ENCODE peak calls at places on chromosomes 5 and 9, in four cellular contexts. One of them, this sample, is unnamed.

GRCh38 chr5:139439013-139439903 is at the start of gene DNAJC18:
- DNase-seq in HepG2: peak; percentile 81
- DNase-seq in SK-N-SH: peak; percentile 95
- DNase-seq in K562: peak; percentile 94
- DNase-seq in this sample: peak; percentile 53

GRCh38 chr9:110370316-110370715 is 32.7 kb upstream of the TXNDC8 start:
- DNase-seq in HepG2: no peak
- DNase-seq in SK-N-SH: no peak
- DNase-seq in K562: peak; percentile 47
- DNase-seq in this sample: no peak

GRCh38 chr5:14469485-14470377 is 111.9 kb upstream of the OTULINL start:
- DNase-seq in HepG2: no peak
- DNase-seq in SK-N-SH: peak; percentile 78
- DNase-seq in K562: no peak
- DNase-seq in this sample: no peak

GRCh38 chr9:31612336-31613030 is 772.0 kb upstream of the ACO1 start:
- DNase-seq in HepG2: no peak
- DNase-seq in SK-N-SH: no peak
- DNase-seq in K562: no peak
- DNase-seq in this sample: no peak

GRCh38 chr5:171580506-171581265 is 161.2 kb downstream of the FGF18 start:
- DNase-seq in HepG2: no peak
- DNase-seq in SK-N-SH: no peak
- DNase-seq in K562: no peak
- DNase-seq in this sample: no peak

GRCh38 chr5:147887925-147888324 is 9.4 kb downstream of the SCGB3A2 start:
- DNase-seq in HepG2: no peak
- DNase-seq in SK-N-SH: no peak
- DNase-seq in K562: no peak
- DNase-seq in this sample: no peak

GRCh38 chr5:56053363-56053762 is 58.6 kb upstream of the IL6ST start:
- DNase-seq in HepG2: no peak
- DNase-seq in SK-N-SH: no peak
- DNase-seq in K562: no peak
- DNase-seq in this sample: no peak

GRCh38 chr5:10400411-10400810 is 41.3 kb upstream of the ROPN1L start:
- DNase-seq in HepG2: no peak
- DNase-seq in SK-N-SH: no peak
- DNase-seq in K562: no peak
- DNase-seq in this sample: no peak

GRCh38 chr9:126646162-126646561 is 32.4 kb downstream of the LMX1B start:
- DNase-seq in HepG2: no peak
- DNase-seq in SK-N-SH: no peak
- DNase-seq in K562: no peak
- DNase-seq in this sample: no peak

GRCh38 chr5:165258188-165258855 is 1752.9 kb downstream of the MAT2B start:
- DNase-seq in HepG2: no peak
- DNase-seq in SK-N-SH: peak; percentile 49
- DNase-seq in K562: no peak
- DNase-seq in this sample: no peak

GRCh38 chr9:129278391-129279237 is 100.6 kb upstream of the IER5L start:
- DNase-seq in HepG2: no peak
- DNase-seq in SK-N-SH: no peak
- DNase-seq in K562: peak; percentile 34
- DNase-seq in this sample: no peak

GRCh38 chr5:72818866-72819534 is 2.5 kb downstream of the TNPO1 start:
- DNase-seq in HepG2: peak; percentile 53
- DNase-seq in SK-N-SH: peak; percentile 67
- DNase-seq in K562: peak; percentile 80
- DNase-seq in this sample: no peak

GRCh38 chr9:29830815-29831214 is 2257.5 kb upstream of the C9orf72 start:
- DNase-seq in HepG2: peak; percentile 43
- DNase-seq in SK-N-SH: peak; percentile 21
- DNase-seq in K562: no peak
- DNase-seq in this sample: no peak

GRCh38 chr5:124949862-124950261 is 203.4 kb upstream of the ZNF608 start:
- DNase-seq in HepG2: no peak
- DNase-seq in SK-N-SH: no peak
- DNase-seq in K562: no peak
- DNase-seq in this sample: no peak

GRCh38 chr5:5209510-5210286 is 69.6 kb downstream of the ADAMTS16 start:
- DNase-seq in HepG2: no peak
- DNase-seq in SK-N-SH: no peak
- DNase-seq in K562: no peak
- DNase-seq in this sample: no peak

GRCh38 chr9:109868722-109869121 is 88.7 kb downstream of the PALM2AKAP2 start:
- DNase-seq in HepG2: no peak
- DNase-seq in SK-N-SH: no peak
- DNase-seq in K562: no peak
- DNase-seq in this sample: no peak

GRCh38 chr9:113715086-113715485 is 161.0 kb upstream of the ZNF618 start:
- DNase-seq in HepG2: no peak
- DNase-seq in SK-N-SH: no peak
- DNase-seq in K562: no peak
- DNase-seq in this sample: no peak

GRCh38 chr5:143924311-143924710 is 112.3 kb downstream of the HMHB1 start:
- DNase-seq in HepG2: no peak
- DNase-seq in SK-N-SH: no peak
- DNase-seq in K562: no peak
- DNase-seq in this sample: no peak

GRCh38 chr5:118956727-118957126 is 31.6 kb downstream of the DTWD2 start:
- DNase-seq in HepG2: no peak
- DNase-seq in SK-N-SH: peak; percentile 34
- DNase-seq in K562: peak; percentile 11
- DNase-seq in this sample: no peak

GRCh38 chr9:98172604-98173003 is 19.8 kb downstream of the CORO2A start:
- DNase-seq in HepG2: peak; percentile 40
- DNase-seq in SK-N-SH: no peak
- DNase-seq in K562: no peak
- DNase-seq in this sample: no peak

GRCh38 chr5:39624268-39624886 is 199.6 kb upstream of the DAB2 start:
- DNase-seq in HepG2: peak; percentile 47
- DNase-seq in SK-N-SH: no peak
- DNase-seq in K562: no peak
- DNase-seq in this sample: peak; percentile 11

GRCh38 chr5:139906661-139907060 is 111.1 kb downstream of the PSD2 start:
- DNase-seq in HepG2: no peak
- DNase-seq in SK-N-SH: no peak
- DNase-seq in K562: no peak
- DNase-seq in this sample: no peak

GRCh38 chr5:143177263-143177994 is 226.1 kb downstream of the NR3C1 start:
- DNase-seq in HepG2: no peak
- DNase-seq in SK-N-SH: no peak
- DNase-seq in K562: no peak
- DNase-seq in this sample: no peak

GRCh38 chr5:25091917-25092316 is 447.1 kb upstream of the CDH10 start:
- DNase-seq in HepG2: no peak
- DNase-seq in SK-N-SH: no peak
- DNase-seq in K562: no peak
- DNase-seq in this sample: no peak

GRCh38 chr5:25099538-25099937 is 454.8 kb upstream of the CDH10 start:
- DNase-seq in HepG2: no peak
- DNase-seq in SK-N-SH: no peak
- DNase-seq in K562: no peak
- DNase-seq in this sample: no peak

GRCh38 chr5:25094219-25094618 is 449.4 kb upstream of the CDH10 start:
- DNase-seq in HepG2: no peak
- DNase-seq in SK-N-SH: no peak
- DNase-seq in K562: no peak
- DNase-seq in this sample: no peak

GRCh38 chr5:25090818-25091217 is 446.0 kb upstream of the CDH10 start:
- DNase-seq in HepG2: no peak
- DNase-seq in SK-N-SH: no peak
- DNase-seq in K562: no peak
- DNase-seq in this sample: no peak

DNA sequence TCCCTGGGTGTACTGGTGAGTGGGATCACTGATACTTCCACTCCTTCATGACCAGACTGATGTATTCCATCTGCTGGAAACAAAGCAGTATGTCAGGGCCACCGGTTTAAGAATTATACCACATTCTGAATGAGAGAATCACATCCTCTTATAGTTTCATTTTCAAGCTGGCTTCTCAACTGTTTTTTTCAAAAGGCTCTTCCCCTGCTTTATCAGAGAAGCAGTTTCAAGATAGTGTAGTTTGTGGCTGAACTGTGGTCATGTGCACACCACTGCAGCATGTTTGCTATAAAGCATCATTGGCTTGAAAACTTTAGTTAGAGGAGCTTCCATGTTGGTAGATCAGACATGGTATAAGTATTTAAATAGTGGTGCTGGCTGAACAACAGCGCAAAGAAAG is 450.5 kb upstream of the CDH10 start:
- DNase-seq in HepG2: no peak
- DNase-seq in SK-N-SH: no peak
- DNase-seq in K562: no peak
- DNase-seq in this sample: no peak
- TF ChIP-seq NFIC in HepG2: no peak
- TF ChIP-seq NFIC in SK-N-SH: no peak
- TF ChIP-seq NFIC in K562: no peak
- TF ChIP-seq NFIC in this sample: no peak

GRCh38 chr5:95955996-95956899 is 5.4 kb downstream of the ELL2 start:
- DNase-seq in HepG2: no peak
- DNase-seq in SK-N-SH: no peak
- DNase-seq in K562: no peak
- DNase-seq in this sample: no peak

GRCh38 chr5:95954716-95955115 is 6.9 kb downstream of the ELL2 start:
- DNase-seq in HepG2: no peak
- DNase-seq in SK-N-SH: no peak
- DNase-seq in K562: no peak
- DNase-seq in this sample: no peak

GRCh38 chr5:95957804-95958203 is 3.8 kb downstream of the ELL2 start:
- DNase-seq in HepG2: no peak
- DNase-seq in SK-N-SH: no peak
- DNase-seq in K562: no peak
- DNase-seq in this sample: no peak

GRCh38 chr5:95958308-95959014 is 3.2 kb downstream of the ELL2 start:
- DNase-seq in HepG2: peak; percentile 65
- DNase-seq in SK-N-SH: no peak
- DNase-seq in K562: no peak
- DNase-seq in this sample: no peak

GRCh38 chr5:95956900-95957293 is 4.8 kb downstream of the ELL2 start:
- DNase-seq in HepG2: no peak
- DNase-seq in SK-N-SH: no peak
- DNase-seq in K562: no peak
- DNase-seq in this sample: no peak
- H3K4me1 ChIP-seq in HepG2: peaks cover 58% of the 10 kb centered on the region
- H3K4me1 ChIP-seq in SK-N-SH: peaks cover 18% of the 10 kb centered on the region
- H3K4me1 ChIP-seq in K562: peaks cover 35% of the 10 kb centered on the region
- H3K4me1 ChIP-seq in this sample: peaks cover 3% of the 10 kb centered on the region

GRCh38 chr5:149466457-149466972 is 84.7 kb downstream of the CSNK1A1 start:
- DNase-seq in HepG2: no peak
- DNase-seq in SK-N-SH: no peak
- DNase-seq in K562: peak; percentile 81
- DNase-seq in this sample: no peak
- TF ChIP-seq NFIC in HepG2: no peak
- TF ChIP-seq NFIC in SK-N-SH: no peak
- TF ChIP-seq NFIC in K562: peak; percentile 26
- TF ChIP-seq NFIC in this sample: no peak

DNA sequence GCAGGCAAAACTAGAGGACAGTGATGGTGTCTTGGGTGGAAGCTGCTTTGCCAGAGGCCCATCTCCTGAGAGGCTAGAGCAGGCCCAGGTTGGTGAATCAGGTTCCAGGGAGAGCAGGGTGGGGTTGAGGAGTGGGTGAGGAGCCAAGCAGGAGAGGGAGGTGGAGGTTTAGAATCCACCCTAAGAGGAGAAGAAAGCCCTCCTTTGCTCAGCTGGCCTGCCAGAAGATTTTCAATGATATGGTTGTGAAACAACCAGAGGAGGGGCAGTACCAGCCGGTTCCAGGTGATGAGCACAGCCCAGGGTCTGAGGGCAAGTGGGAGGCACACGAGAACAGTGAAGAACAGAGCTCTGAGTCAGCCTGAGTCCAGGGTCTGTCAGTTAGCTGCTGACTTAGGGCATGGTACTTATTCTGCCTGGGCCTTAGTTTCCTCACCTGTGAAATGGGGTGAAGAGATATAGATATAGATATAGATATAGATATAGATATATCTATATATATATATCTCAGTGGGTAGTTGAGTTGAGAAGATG is 17.8 kb downstream of the PPARGC1B start:
- DNase-seq in HepG2: no peak
- DNase-seq in SK-N-SH: no peak
- DNase-seq in K562: no peak
- DNase-seq in this sample: no peak
- H3K4me1 ChIP-seq in HepG2: peaks cover 32% of the 10 kb centered on the region
- H3K4me1 ChIP-seq in SK-N-SH: no peaks in the 10 kb centered on the region
- H3K4me1 ChIP-seq in K562: peaks cover 20% of the 10 kb centered on the region
- H3K4me1 ChIP-seq in this sample: peaks cover 14% of the 10 kb centered on the region

GRCh38 chr5:115568668-115569067 is 24.1 kb upstream of the FEM1C start:
- DNase-seq in HepG2: no peak
- DNase-seq in SK-N-SH: no peak
- DNase-seq in K562: no peak
- DNase-seq in this sample: no peak

GRCh38 chr5:115577329-115577728 is 24.9 kb downstream of the TICAM2 start:
- DNase-seq in HepG2: no peak
- DNase-seq in SK-N-SH: no peak
- DNase-seq in K562: no peak
- DNase-seq in this sample: no peak

GRCh38 chr5:115575167-115576070 is 26.9 kb downstream of the TICAM2 start:
- DNase-seq in HepG2: peak; percentile 2
- DNase-seq in SK-N-SH: no peak
- DNase-seq in K562: no peak
- DNase-seq in this sample: no peak

GRCh38 chr5:115573133-115573532 is 28.6 kb upstream of the FEM1C start:
- DNase-seq in HepG2: no peak
- DNase-seq in SK-N-SH: no peak
- DNase-seq in K562: no peak
- DNase-seq in this sample: no peak

DNA sequence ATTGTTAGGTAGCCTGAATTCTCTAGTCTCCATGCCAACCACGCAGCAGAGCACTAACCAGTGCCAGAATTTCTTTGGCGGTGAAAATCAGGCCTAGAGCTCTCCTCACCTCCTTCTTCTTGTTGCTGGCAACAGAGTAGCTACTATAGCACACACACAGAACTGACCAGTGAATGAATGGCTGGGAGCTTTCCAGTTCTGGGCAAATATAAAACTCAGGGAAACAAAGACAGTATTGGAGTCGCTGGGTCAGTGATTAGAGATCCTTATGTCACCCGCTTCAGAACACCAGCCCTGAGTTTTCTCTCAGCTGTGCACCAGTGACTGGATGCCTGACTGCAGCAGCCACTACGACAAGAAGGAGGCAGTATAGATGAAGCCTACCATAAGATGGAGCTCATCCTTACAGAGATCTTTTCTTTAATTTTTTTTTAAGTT is 26.9 kb upstream of the FEM1C start:
- DNase-seq in HepG2: no peak
- DNase-seq in SK-N-SH: no peak
- DNase-seq in K562: no peak
- DNase-seq in this sample: no peak
- TF ChIP-seq NFIC in HepG2: no peak
- TF ChIP-seq NFIC in SK-N-SH: no peak
- TF ChIP-seq NFIC in K562: no peak
- TF ChIP-seq NFIC in this sample: no peak

GRCh38 chr9:137123459-137123819 is 8.9 kb upstream of the DPP7 start:
- DNase-seq in HepG2: no peak
- DNase-seq in SK-N-SH: no peak
- DNase-seq in K562: no peak
- DNase-seq in this sample: peak; percentile 91
- H3K4me1 ChIP-seq in HepG2: peaks cover 30% of the 10 kb centered on the region
- H3K4me1 ChIP-seq in SK-N-SH: peaks cover 3% of the 10 kb centered on the region
- H3K4me1 ChIP-seq in K562: peaks cover 25% of the 10 kb centered on the region
- H3K4me1 ChIP-seq in this sample: peaks cover 42% of the 10 kb centered on the region